ENCODE peak calls at places on chromosomes 4 and X, in five cellular contexts. Z is upper lobe of right lung, X is tibial artery, H is hepatocyte, G is cardiac fibroblast. K is an unnamed sample.

GRCh38 chrX:30181353-30181752 is 34.0 kb upstream of the MAGEB2 start:
- DNase-seq in Z (no peak), X (no peak), H (no peak), G (no peak), K (no peak)

GRCh38 chrX:119605398-119605738 is 856 bp downstream of the NKRF start:
- DNase-seq in Z (peak), X (peak), H (peak), G (peak), K (no peak)

GRCh38 chrX:13673016-13673415 is 15.9 kb upstream of the RAB9A start:
- DNase-seq in Z (no peak), X (no peak), H (no peak), G (no peak), K (no peak)

GRCh38 chr4:111984169-111984873 is 160.9 kb upstream of the FAM241A start:
- DNase-seq in Z (no peak), X (no peak), H (no peak), G (no peak), K (no peak)

GRCh38 chrX:129984196-129984962 is 1.9 kb downstream of the BCORL1 start:
- DNase-seq in Z (peak), X (peak), H (peak), G (no peak), K (peak)

GRCh38 chrX:71198066-71198465 is 25.0 kb upstream of the GJB1 start:
- DNase-seq in Z (no peak), X (no peak), H (no peak), G (no peak), K (no peak)

GRCh38 chr4:154004859-154005520 is 216.1 kb upstream of the SFRP2 start:
- DNase-seq in Z (no peak), X (peak), H (peak), G (peak), K (peak)

GRCh38 chr4:76758290-76758882 is 139.6 kb downstream of the SOWAHB start:
- DNase-seq in Z (no peak), X (peak), H (peak), G (peak), K (peak)

GRCh38 chrX:123121241-123121640 is 62.8 kb upstream of the GRIA3 start:
- DNase-seq in Z (no peak), X (no peak), H (no peak), G (peak), K (peak)

GRCh38 chr4:23369331-23369730 is 520.5 kb downstream of the PPARGC1A start:
- DNase-seq in Z (no peak), X (no peak), H (no peak), G (no peak), K (no peak)

GRCh38 chr4:22884157-22884556 is 191.4 kb downstream of the GBA3 start:
- DNase-seq in Z (no peak), X (no peak), H (no peak), G (no peak), K (no peak)

GRCh38 chr4:39548425-39549067 is 21.3 kb upstream of the UGDH start:
- DNase-seq in Z (no peak), X (no peak), H (no peak), G (peak), K (peak)

GRCh38 chr4:85557016-85557901 is 82.3 kb downstream of the ARHGAP24 start:
- DNase-seq in Z (no peak), X (no peak), H (no peak), G (peak), K (no peak)

GRCh38 chr4:126306152-126306869 is 991.6 kb downstream of the FAT4 start:
- DNase-seq in Z (no peak), X (peak), H (no peak), G (peak), K (peak)

GRCh38 chr4:151990201-151990600 is 229.4 kb upstream of the GATB start:
- DNase-seq in Z (no peak), X (no peak), H (no peak), G (peak), K (peak)

GRCh38 chrX:40209951-40210617 is 112.3 kb upstream of the BCOR start:
- DNase-seq in Z (no peak), X (no peak), H (no peak), G (peak), K (peak)

GRCh38 chrX:119758682-119759332 is 419 bp downstream of the SOWAHD start:
- DNase-seq in Z (no peak), X (no peak), H (peak), G (no peak), K (no peak)

GRCh38 chr4:169201144-169202124 is 69.3 kb downstream of the SH3RF1 start:
- DNase-seq in Z (no peak), X (no peak), H (no peak), G (peak), K (peak)

GRCh38 chr4:150123982-150124670 is 45.9 kb downstream of the DCLK2 start:
- DNase-seq in Z (no peak), X (no peak), H (no peak), G (no peak), K (no peak)

GRCh38 chr4:139641218-139641617 is 24.4 kb upstream of the MGST2 start:
- DNase-seq in Z (no peak), X (no peak), H (no peak), G (peak), K (peak)

GRCh38 chrX:74450803-74451449 is 29.6 kb downstream of the SLC16A2 start:
- DNase-seq in Z (no peak), X (peak), H (peak), G (peak), K (peak)

GRCh38 chrX:3286196-3286920 is 60.1 kb downstream of the MXRA5 start:
- DNase-seq in Z (no peak), X (no peak), H (peak), G (peak), K (peak)

GRCh38 chrX:1265061-1265460 is 3.6 kb upstream of the CSF2RA start:
- DNase-seq in Z (no peak), X (no peak), H (no peak), G (no peak), K (no peak)

GRCh38 chr4:24118031-24118430 is 228.2 kb upstream of the PPARGC1A start:
- DNase-seq in Z (no peak), X (no peak), H (no peak), G (peak), K (no peak)

GRCh38 chrX:133726211-133726630 is 259.2 kb downstream of the GPC3 start:
- DNase-seq in Z (no peak), X (no peak), H (peak), G (peak), K (peak)

GRCh38 chr4:84070293-84070692 is 428.8 kb downstream of the NKX6-1 start:
- DNase-seq in Z (no peak), X (no peak), H (no peak), G (no peak), K (no peak)

GRCh38 chr4:123741906-123742305 is 345.3 kb downstream of the SPRY1 start:
- DNase-seq in Z (no peak), X (no peak), H (no peak), G (peak), K (no peak)

GRCh38 chr4:86977621-86978184 is 42.9 kb downstream of the AFF1 start:
- DNase-seq in Z (no peak), X (no peak), H (peak), G (peak), K (peak)

GRCh38 chrX:78118628-78119027 is 14.6 kb downstream of the PGK1 start:
- DNase-seq in Z (no peak), X (no peak), H (no peak), G (no peak), K (no peak)

GRCh38 chrX:78124304-78124703 is 15.1 kb downstream of the TAF9B start:
- DNase-seq in Z (no peak), X (no peak), H (no peak), G (no peak), K (no peak)

GRCh38 chrX:78116365-78116764 is 12.3 kb downstream of the PGK1 start:
- DNase-seq in Z (no peak), X (no peak), H (no peak), G (no peak), K (no peak)

GRCh38 chrX:78123190-78123589 is 16.3 kb downstream of the TAF9B start:
- DNase-seq in Z (no peak), X (no peak), H (no peak), G (peak), K (peak)

DNA sequence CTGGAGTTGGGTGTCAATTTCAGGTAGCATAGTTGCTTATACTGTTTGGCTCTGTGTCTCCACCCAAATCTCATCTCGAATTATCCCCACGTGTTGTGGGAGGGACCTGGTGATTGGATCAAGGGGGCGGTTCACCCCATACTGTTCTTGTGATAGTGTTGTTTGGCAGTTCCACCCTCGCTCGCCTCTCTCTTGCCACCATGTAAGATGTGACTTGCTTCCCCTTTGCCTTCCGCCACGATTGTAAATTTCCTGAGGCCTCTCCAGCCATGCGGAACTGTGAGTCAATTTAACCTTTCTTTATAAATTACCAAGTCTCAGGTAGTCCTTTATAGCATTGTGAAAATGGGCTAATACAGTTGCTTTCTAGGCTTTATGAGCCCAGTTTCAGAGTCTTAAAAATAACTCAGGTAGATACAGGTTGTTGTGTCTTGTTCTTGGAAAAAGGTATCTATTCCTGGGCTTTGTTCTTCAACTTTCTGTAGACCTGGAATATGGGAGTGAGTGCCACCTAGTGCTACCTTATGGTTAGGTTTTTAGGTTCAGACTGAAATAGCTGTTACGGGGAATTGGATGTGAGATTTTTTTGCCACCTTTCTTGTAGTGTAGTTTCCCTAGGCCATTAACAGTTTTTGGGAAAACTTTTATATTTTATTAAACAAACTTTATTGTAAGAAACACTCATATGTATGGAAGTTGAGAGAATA is 15.6 kb downstream of the PGK1 start:
- DNase-seq in Z (no peak), X (no peak), H (no peak), G (no peak), K (no peak)
- TF ChIP-seq CTCF in Z (peak), X (no peak), H (peak), G (peak), K (no peak)

DNA sequence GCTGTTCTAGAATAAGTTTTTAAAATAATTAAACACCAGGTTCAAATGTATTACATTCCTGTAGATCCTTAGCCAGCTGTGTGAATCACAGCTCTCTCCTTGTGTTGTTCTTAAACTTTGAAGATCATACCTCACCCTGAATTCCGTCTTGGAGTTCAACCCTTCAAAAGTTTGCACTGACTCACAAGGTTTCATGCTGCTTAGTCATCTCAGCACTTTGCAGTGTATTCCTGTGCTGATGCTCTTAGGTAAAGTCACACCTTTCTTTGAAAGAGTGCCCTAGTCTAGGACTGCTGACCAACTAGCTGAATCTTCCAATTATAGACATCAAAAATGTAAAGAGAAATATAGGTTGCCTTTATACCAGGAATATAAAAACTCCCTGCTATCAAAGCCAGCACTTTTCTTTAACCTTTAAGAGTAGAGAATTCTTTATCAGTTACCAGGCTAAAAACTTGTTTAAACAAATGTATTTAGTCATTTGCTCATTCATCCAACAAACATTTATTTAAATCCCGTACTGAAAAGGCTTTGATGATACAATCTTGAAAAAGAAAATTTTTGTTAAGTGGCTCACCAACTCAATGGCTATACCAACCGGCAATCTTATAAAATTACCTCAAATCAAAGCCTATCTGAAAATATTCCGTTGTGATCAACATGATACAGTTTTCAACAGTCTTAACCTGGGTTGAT is 169.7 kb downstream of the RAP1GDS1 start:
- DNase-seq in Z (no peak), X (no peak), H (peak), G (peak), K (peak)
- H3K4me3 ChIP-seq in Z (no peak), X (no peak), H (no peak), G (no peak), K (no peak)

GRCh38 chr4:2007804-2008670 is 737 bp downstream of the NELFA start:
- DNase-seq in Z (peak), X (no peak), H (peak), G (no peak), K (no peak)

GRCh38 chr4:2008921-2009650 is at the start of gene NELFA:
- DNase-seq in Z (peak), X (peak), H (peak), G (peak), K (peak)

GRCh38 chr4:2008671-2008920 is 178 bp downstream of the NELFA start:
- DNase-seq in Z (no peak), X (no peak), H (no peak), G (no peak), K (no peak)

GRCh38 chr4:2006956-2007653 is 1.7 kb downstream of the NELFA start:
- DNase-seq in Z (peak), X (no peak), H (no peak), G (no peak), K (no peak)

GRCh38 chr4:2009651-2010233 is 968 bp upstream of the NELFA start:
- DNase-seq in Z (peak), X (peak), H (peak), G (peak), K (peak)
- TF ChIP-seq CTCF in Z (peak), X (peak), H (peak), G (peak), K (peak)

DNA sequence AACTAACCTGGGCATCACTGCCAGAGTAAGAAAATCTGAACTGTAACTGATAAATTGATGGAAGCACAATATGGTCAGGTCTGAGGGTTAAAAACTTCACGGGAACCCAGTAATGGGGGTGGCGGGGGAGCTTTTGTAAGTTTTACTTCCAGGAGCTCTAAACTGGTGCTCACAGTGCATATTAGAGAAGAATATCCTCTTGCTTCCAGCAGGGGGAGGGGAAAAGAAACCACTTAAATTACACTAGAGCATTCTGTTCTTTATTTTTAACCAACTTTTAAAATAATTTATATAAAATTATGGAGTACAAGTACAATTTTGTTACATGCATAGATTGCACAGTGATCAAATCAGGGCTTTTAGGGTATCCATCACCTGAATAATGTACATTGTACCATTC is 33.7 kb downstream of the WDR17 start:
- DNase-seq in Z (no peak), X (no peak), H (no peak), G (peak), K (no peak)
- H3K4me3 ChIP-seq in Z (no peak), X (no peak), H (no peak), G (no peak), K (no peak)

GRCh38 chr4:26161030-26161824 is 159.6 kb upstream of the RBPJ start:
- DNase-seq in Z (no peak), X (no peak), H (no peak), G (no peak), K (no peak)
- TF ChIP-seq CTCF in Z (no peak), X (no peak), H (peak), G (peak), K (peak)

GRCh38 chr4:67160409-67160808 is 384.9 kb downstream of the CENPC start:
- DNase-seq in Z (no peak), X (no peak), H (no peak), G (no peak), K (no peak)
- H3K4me3 ChIP-seq in Z (no peak), X (no peak), H (no peak), G (no peak), K (no peak)

DNA sequence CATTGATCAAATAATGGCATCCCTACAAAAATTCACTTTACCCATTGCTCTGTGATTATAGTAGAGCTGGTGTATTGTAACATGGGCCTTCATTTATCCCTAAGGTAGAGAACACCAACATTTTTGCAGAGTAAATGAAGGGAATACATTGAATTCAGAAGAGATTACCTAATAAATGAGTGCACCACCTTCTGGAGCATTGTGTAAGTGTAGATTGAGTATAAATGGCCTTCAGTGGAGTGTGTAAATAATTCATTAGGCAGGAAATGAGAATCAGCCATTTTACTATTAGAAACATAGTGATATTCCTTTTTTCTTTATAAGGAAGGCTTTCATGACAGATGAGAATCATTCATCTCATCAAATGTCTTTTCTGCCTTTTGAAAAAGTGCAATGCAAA is 155.8 kb downstream of the FAM47B start:
- DNase-seq in Z (no peak), X (no peak), H (no peak), G (peak), K (peak)
- TF ChIP-seq CTCF in Z (no peak), X (no peak), H (no peak), G (no peak), K (peak)

GRCh38 chr4:107814758-107815552 is 9.8 kb upstream of the SGMS2 start:
- DNase-seq in Z (no peak), X (no peak), H (no peak), G (no peak), K (no peak)
- H3K4me3 ChIP-seq in Z (no peak), X (no peak), H (no peak), G (no peak), K (no peak)

DNA sequence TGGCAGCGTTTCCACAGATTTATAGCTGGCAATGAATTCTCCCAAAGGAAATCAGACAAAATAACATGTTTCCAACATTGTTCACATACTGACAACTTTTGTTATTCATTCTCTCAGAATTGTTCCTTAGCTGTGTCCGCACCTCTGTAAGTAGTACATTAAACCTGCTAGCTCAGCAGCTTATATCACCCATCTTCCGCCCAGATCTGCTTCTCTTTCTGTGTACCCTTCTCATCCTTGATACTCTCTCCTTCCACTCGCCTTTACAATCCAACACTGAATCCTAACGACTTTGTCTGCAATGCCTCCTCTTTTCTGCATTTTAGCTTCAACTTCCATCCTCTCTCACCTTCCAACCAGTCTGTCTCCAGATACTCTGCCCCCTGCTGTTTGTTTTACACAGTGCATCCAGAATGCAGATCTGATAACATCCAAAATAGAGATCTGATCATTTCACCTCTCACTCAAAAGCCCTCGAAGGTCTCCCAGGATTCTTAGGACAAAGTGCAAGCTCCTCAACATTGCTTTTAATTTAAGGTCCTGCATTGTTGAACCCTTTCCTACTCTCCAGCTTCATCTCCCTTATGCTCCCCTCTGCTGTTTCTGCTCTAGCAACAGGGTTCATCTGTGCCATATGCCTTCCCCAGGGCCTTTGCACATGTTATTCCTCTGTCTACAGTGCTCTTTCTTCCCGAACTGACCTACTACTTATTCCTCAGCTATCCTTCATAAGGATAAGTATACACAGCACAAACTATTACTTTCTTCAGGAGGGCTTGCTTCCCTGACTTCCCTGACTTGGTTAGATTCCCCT is 67.3 kb upstream of the VBP1 start:
- DNase-seq in Z (no peak), X (no peak), H (no peak), G (peak), K (peak)
- TF ChIP-seq CTCF in Z (peak), X (peak), H (peak), G (peak), K (peak)

DNA sequence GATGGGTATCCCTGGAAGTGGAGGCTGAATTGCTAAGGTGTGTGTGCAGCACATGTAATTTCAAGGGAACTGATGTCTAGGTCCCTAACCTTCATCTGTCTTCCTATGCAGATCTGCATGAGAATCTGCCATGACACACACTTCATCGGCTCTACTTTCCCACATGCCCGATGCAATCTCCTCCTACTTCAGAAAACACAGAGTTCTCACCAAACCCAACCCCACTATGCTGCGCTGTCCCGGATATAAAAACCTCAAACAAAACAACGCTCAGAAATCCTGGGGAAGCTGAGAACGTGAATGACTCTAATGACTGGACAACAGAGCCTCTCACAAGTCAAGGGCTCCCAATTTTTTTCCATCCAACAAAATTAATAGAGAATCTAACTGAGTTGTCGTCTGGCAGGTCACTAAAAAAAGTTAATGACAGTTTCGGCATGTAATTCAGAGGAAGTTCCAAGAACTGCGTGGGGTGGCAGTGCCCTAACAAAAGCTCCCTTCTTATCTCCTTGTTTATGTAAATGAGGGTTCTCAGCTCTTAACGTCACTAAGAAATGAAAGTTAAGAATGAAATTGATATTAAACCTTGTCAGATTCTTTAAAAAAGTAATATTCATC is 39.0 kb downstream of the STX18 start:
- DNase-seq in Z (no peak), X (no peak), H (no peak), G (peak), K (peak)
- H3K4me3 ChIP-seq in Z (no peak), X (no peak), H (no peak), G (no peak), K (no peak)

K was measured in AG10803.